ENCODE peak calls at places on chromosomes 4 and X, in four cellular contexts. One of them, this sample, is unnamed.

GRCh38 chr4:10694826-10695209 is 10.2 kb upstream of the CLNK start:
- DNase-seq in brain microvascular endothelial cell: no peak
- DNase-seq in RWPE1: no peak
- DNase-seq in GM23248: no peak
- DNase-seq in this sample: no peak

GRCh38 chr4:163540977-163541376 is 46.5 kb downstream of the TMA16 start:
- DNase-seq in brain microvascular endothelial cell: peak
- DNase-seq in RWPE1: peak
- DNase-seq in GM23248: peak
- DNase-seq in this sample: peak

GRCh38 chr4:176791591-176792347 is 953 bp downstream of the VEGFC start:
- DNase-seq in brain microvascular endothelial cell: no peak
- DNase-seq in RWPE1: peak
- DNase-seq in GM23248: peak
- DNase-seq in this sample: no peak

GRCh38 chr4:73303711-73304110 is 45.1 kb upstream of the ANKRD17 start:
- DNase-seq in brain microvascular endothelial cell: no peak
- DNase-seq in RWPE1: no peak
- DNase-seq in GM23248: no peak
- DNase-seq in this sample: no peak

GRCh38 chrX:72126048-72126415 is 5.7 kb downstream of the RTL5 start:
- DNase-seq in brain microvascular endothelial cell: no peak
- DNase-seq in RWPE1: no peak
- DNase-seq in GM23248: no peak
- DNase-seq in this sample: no peak

GRCh38 chr4:186368291-186368690 is 102.3 kb downstream of the F11 start:
- DNase-seq in brain microvascular endothelial cell: no peak
- DNase-seq in RWPE1: peak
- DNase-seq in GM23248: no peak
- DNase-seq in this sample: no peak

GRCh38 chr4:126630171-126630570 is 1002.6 kb upstream of the INTU start:
- DNase-seq in brain microvascular endothelial cell: no peak
- DNase-seq in RWPE1: no peak
- DNase-seq in GM23248: peak
- DNase-seq in this sample: no peak

GRCh38 chr4:173490256-173490655 is 39.8 kb downstream of the HAND2 start:
- DNase-seq in brain microvascular endothelial cell: no peak
- DNase-seq in RWPE1: no peak
- DNase-seq in GM23248: peak
- DNase-seq in this sample: no peak

GRCh38 chrX:101357166-101357795 is 8.7 kb upstream of the TIMM8A start:
- DNase-seq in brain microvascular endothelial cell: peak
- DNase-seq in RWPE1: no peak
- DNase-seq in GM23248: peak
- DNase-seq in this sample: no peak

GRCh38 chr4:3353747-3354454 is 61.1 kb downstream of the RGS12 start:
- DNase-seq in brain microvascular endothelial cell: no peak
- DNase-seq in RWPE1: no peak
- DNase-seq in GM23248: no peak
- DNase-seq in this sample: no peak

GRCh38 chr4:107721436-107722090 is 1.5 kb upstream of the PAPSS1 start:
- DNase-seq in brain microvascular endothelial cell: no peak
- DNase-seq in RWPE1: no peak
- DNase-seq in GM23248: no peak
- DNase-seq in this sample: no peak

GRCh38 chrX:51834076-51834475 is 59.3 kb upstream of the MAGED1 start:
- DNase-seq in brain microvascular endothelial cell: no peak
- DNase-seq in RWPE1: no peak
- DNase-seq in GM23248: no peak
- DNase-seq in this sample: no peak

GRCh38 chrX:793216-793770 is 162.7 kb downstream of the SHOX start:
- DNase-seq in brain microvascular endothelial cell: no peak
- DNase-seq in RWPE1: no peak
- DNase-seq in GM23248: no peak
- DNase-seq in this sample: no peak

GRCh38 chrX:97400492-97400891 is 516.8 kb downstream of the RPA4 start:
- DNase-seq in brain microvascular endothelial cell: no peak
- DNase-seq in RWPE1: no peak
- DNase-seq in GM23248: no peak
- DNase-seq in this sample: no peak

GRCh38 chr4:155008389-155008788 is 200.0 kb upstream of the NPY2R start:
- DNase-seq in brain microvascular endothelial cell: no peak
- DNase-seq in RWPE1: no peak
- DNase-seq in GM23248: no peak
- DNase-seq in this sample: no peak

GRCh38 chrX:134891652-134892051 is 99.1 kb upstream of the SMIM10 start:
- DNase-seq in brain microvascular endothelial cell: no peak
- DNase-seq in RWPE1: no peak
- DNase-seq in GM23248: no peak
- DNase-seq in this sample: no peak
- H3K27ac ChIP-seq in brain microvascular endothelial cell: no peak
- H3K27ac ChIP-seq in RWPE1: no peak
- H3K27ac ChIP-seq in GM23248: no peak
- H3K27ac ChIP-seq in this sample: no peak

GRCh38 chr4:1685604-1686150 is 1.6 kb upstream of the FAM53A start:
- DNase-seq in brain microvascular endothelial cell: no peak
- DNase-seq in RWPE1: no peak
- DNase-seq in GM23248: no peak
- DNase-seq in this sample: no peak

GRCh38 chr4:1683903-1684755 is at the start of gene FAM53A:
- DNase-seq in brain microvascular endothelial cell: peak
- DNase-seq in RWPE1: peak
- DNase-seq in GM23248: peak
- DNase-seq in this sample: peak

GRCh38 chr4:1684756-1685603 is 867 bp upstream of the FAM53A start:
- DNase-seq in brain microvascular endothelial cell: no peak
- DNase-seq in RWPE1: no peak
- DNase-seq in GM23248: no peak
- DNase-seq in this sample: no peak

GRCh38 chr4:1682860-1683259 is 1.3 kb downstream of the FAM53A start:
- DNase-seq in brain microvascular endothelial cell: no peak
- DNase-seq in RWPE1: no peak
- DNase-seq in GM23248: no peak
- DNase-seq in this sample: no peak

DNA sequence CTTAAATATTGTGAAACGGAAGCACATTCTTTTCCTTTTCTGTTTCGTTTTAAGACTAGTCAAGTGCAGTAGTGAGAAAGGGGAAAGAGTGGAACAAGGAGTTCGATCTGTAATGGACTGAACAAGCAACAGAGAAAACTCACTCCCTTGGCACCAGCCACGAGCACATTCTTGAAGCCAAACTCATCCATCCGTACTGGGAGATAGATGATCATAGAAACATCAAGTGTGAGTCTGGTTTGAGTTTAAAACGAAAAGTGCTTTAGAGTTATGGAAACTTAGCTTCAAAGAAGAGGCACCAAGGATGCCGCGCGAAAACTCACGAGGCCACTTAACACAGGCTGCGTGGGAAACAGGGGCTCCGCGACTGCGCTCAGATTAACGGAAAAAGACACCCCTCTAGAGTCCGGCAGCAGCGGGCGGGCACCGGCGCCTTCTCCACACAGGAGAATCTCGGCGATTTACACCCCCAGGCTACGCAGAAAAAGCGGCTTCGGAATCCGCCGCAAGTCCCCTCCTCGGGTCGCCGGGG is 676 bp downstream of the FAM53A start:
- DNase-seq in brain microvascular endothelial cell: peak
- DNase-seq in RWPE1: peak
- DNase-seq in GM23248: peak
- DNase-seq in this sample: peak
- H3K27ac ChIP-seq in brain microvascular endothelial cell: peak
- H3K27ac ChIP-seq in RWPE1: peak
- H3K27ac ChIP-seq in GM23248: peak
- H3K27ac ChIP-seq in this sample: no peak

GRCh38 chr4:153224474-153224873 is 20.2 kb downstream of the TRIM2 start:
- DNase-seq in brain microvascular endothelial cell: no peak
- DNase-seq in RWPE1: no peak
- DNase-seq in GM23248: no peak
- DNase-seq in this sample: no peak
- H3K27ac ChIP-seq in brain microvascular endothelial cell: no peak
- H3K27ac ChIP-seq in RWPE1: no peak
- H3K27ac ChIP-seq in GM23248: no peak
- H3K27ac ChIP-seq in this sample: peak

DNA sequence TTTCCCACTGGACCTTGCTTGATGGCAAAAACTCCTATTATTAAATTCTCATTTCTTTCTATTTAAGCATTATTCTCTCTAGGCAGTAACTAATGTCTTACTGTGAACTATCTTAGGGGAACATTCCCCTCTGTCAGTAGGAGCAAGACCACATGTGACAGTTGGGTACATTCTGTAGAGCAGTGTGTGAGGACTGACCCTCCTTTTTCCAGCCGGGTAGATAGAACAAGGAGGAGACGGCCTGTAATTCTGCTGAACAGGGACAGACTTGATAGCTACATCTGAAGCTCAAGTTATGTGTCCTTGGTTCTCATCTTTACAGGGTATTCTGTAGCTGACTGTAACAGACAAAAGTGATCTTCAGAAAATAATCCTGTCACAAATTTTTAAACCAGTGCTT is 43.3 kb downstream of the FNIP2 start:
- DNase-seq in brain microvascular endothelial cell: no peak
- DNase-seq in RWPE1: no peak
- DNase-seq in GM23248: no peak
- DNase-seq in this sample: no peak
- H3K27ac ChIP-seq in brain microvascular endothelial cell: peak
- H3K27ac ChIP-seq in RWPE1: no peak
- H3K27ac ChIP-seq in GM23248: no peak
- H3K27ac ChIP-seq in this sample: no peak

DNA sequence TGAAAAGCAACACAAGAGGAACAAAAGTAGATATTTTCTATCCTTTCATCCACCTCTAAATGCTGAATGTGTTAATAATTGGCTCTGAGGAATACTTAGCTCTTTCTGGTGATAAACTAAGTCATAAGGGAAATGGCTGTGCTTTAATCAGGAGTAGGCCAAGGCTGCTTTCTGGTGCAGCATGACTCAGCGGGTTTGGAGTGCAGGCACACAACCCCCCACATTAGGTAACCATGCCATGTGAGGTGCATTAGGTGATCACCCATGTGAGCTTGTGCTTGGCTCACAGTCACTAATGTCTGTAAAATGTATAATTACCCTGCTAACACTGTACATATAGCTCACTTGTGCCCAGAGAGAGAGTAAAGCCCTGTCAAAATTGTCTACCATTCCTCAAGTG is 57.2 kb downstream of the USP38 start:
- DNase-seq in brain microvascular endothelial cell: no peak
- DNase-seq in RWPE1: no peak
- DNase-seq in GM23248: peak
- DNase-seq in this sample: no peak
- H3K27ac ChIP-seq in brain microvascular endothelial cell: no peak
- H3K27ac ChIP-seq in RWPE1: no peak
- H3K27ac ChIP-seq in GM23248: no peak
- H3K27ac ChIP-seq in this sample: peak

DNA sequence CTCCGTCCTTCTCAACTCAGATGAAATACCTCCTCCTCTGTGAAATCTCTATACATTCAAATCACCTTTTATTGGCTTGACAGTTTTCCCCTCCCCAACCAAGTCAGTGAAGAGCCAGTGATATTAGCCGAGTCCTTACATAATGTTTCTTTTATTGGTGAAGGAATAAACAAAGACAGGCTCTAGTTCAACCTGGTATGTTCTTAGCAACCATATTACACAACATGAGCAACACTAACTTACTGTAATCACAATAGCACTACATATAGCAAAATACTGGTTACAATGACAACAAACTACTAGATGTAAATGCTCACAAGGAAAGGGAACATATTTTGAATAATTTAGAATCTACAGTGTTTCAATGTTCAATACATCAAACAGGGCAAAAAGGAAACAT is 19.9 kb downstream of the DHX15 start:
- DNase-seq in brain microvascular endothelial cell: no peak
- DNase-seq in RWPE1: no peak
- DNase-seq in GM23248: peak
- DNase-seq in this sample: no peak
- H3K27ac ChIP-seq in brain microvascular endothelial cell: no peak
- H3K27ac ChIP-seq in RWPE1: no peak
- H3K27ac ChIP-seq in GM23248: peak
- H3K27ac ChIP-seq in this sample: no peak

DNA sequence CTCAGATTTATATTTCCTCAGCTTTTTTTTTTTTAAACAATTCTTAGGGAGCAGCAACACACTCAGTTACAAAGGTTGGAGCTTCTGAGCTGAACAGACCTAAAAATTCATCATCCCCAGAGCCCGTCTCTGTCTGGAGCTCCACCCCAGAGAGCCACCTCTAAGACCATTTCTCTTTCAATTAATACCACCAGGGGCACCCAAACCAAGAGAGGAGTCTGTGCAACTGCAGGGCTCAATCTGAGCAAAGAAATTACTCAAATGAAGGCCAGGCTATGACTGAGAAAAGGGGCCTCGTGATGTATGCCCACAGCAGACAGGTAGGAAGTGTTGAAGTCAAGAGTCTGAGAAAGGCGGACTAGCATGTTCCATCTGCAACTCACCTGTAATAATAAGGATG is 95.5 kb downstream of the C4orf51 start:
- DNase-seq in brain microvascular endothelial cell: no peak
- DNase-seq in RWPE1: no peak
- DNase-seq in GM23248: no peak
- DNase-seq in this sample: no peak
- H3K27ac ChIP-seq in brain microvascular endothelial cell: no peak
- H3K27ac ChIP-seq in RWPE1: no peak
- H3K27ac ChIP-seq in GM23248: no peak
- H3K27ac ChIP-seq in this sample: no peak